ENCODE peak calls at places on chromosomes 4 and X, in four cellular contexts. C is fibroblast of lung, U is A549, H is suprapubic skin. L is an unnamed sample.

GRCh38 chrX:641671-642435 is 11.3 kb downstream of the SHOX start:
- DNase-seq in H (no peak), U (no peak), C (no peak), L (no peak)

GRCh38 chr4:101835121-101835904 is 44.8 kb downstream of the BANK1 start:
- DNase-seq in H (no peak), U (peak; percentile 69), C (peak; percentile 62), L (no peak)

GRCh38 chr4:111475696-111476095 is 669.6 kb upstream of the FAM241A start:
- DNase-seq in U (no peak), H (no peak), C (no peak), L (no peak)

GRCh38 chrX:134746379-134746723 is 88.1 kb upstream of the PLAC1 start:
- DNase-seq in H (no peak), U (no peak), C (peak; percentile 73), L (no peak)

GRCh38 chrX:20595928-20596550 is 329.3 kb upstream of the RPS6KA3 start:
- DNase-seq in U (no peak), C (peak; percentile 44), H (no peak), L (no peak)

GRCh38 chrX:138057883-138058282 is 492.0 kb downstream of the ZIC3 start:
- DNase-seq in U (no peak), C (no peak), H (no peak), L (no peak)

GRCh38 chrX:124033821-124034220 is 72.3 kb downstream of the STAG2 start:
- DNase-seq in U (no peak), C (peak; percentile 53), H (no peak), L (no peak)

GRCh38 chr4:961651-962230 is 11.6 kb downstream of the DGKQ start:
- DNase-seq in H (peak; percentile 69), C (no peak), U (no peak), L (no peak)

GRCh38 chr4:68148795-68149685 is 19.4 kb upstream of the TMPRSS11F start:
- DNase-seq in U (no peak), H (no peak), C (no peak), L (peak; percentile 13)

GRCh38 chr4:121358473-121358872 is 22.3 kb downstream of the QRFPR start:
- DNase-seq in C (peak; percentile 48), U (no peak), H (no peak), L (no peak)

GRCh38 chr4:166862032-166862431 is 372.3 kb downstream of the SPOCK3 start:
- DNase-seq in C (no peak), U (no peak), H (no peak), L (no peak)

GRCh38 chr4:17511041-17511949 is 595 bp downstream of the QDPR start:
- DNase-seq in U (peak; percentile 46), C (peak; percentile 45), H (peak; percentile 75), L (peak; percentile 66)

GRCh38 chrX:145405012-145405411 is 157.7 kb downstream of the SPANXN1 start:
- DNase-seq in H (no peak), C (peak; percentile 3), U (peak; percentile 24), L (no peak)

GRCh38 chrX:119784747-119785446 is 6.5 kb downstream of the RPL39 start:
- DNase-seq in C (peak; percentile 11), H (no peak), U (peak; percentile 51), L (no peak)

GRCh38 chrX:19683817-19684216 is 168.5 kb upstream of the MAP3K15 start:
- DNase-seq in H (no peak), U (no peak), C (peak; percentile 18), L (no peak)

GRCh38 chr4:56530269-56531148 is 24.9 kb downstream of the ARL9 start:
- DNase-seq in U (peak; percentile 66), H (peak; percentile 91), C (peak; percentile 72), L (peak; percentile 83)

GRCh38 chrX:38806875-38807601 is 5.8 kb downstream of the MID1IP1 start:
- DNase-seq in U (no peak), C (no peak), H (no peak), L (no peak)

GRCh38 chr4:144267084-144267483 is 126.6 kb upstream of the GYPA start:
- DNase-seq in C (no peak), H (no peak), U (no peak), L (no peak)

GRCh38 chr4:115537387-115537786 is 424.0 kb upstream of the NDST4 start:
- DNase-seq in U (no peak), H (no peak), C (peak; percentile 0), L (no peak)

GRCh38 chrX:23919706-23920320 is 12.0 kb downstream of the CXorf58 start:
- DNase-seq in U (no peak), C (peak; percentile 19), H (no peak), L (no peak)

GRCh38 chr4:77385124-77385969 is 220.3 kb upstream of the CXCL13 start:
- DNase-seq in U (peak; percentile 53), H (peak; percentile 68), C (peak; percentile 54), L (peak; percentile 40)

GRCh38 chr4:186904104-186904503 is 180.4 kb upstream of the FAT1 start:
- DNase-seq in U (peak; percentile 76), H (no peak), C (peak; percentile 90), L (no peak)

GRCh38 chr4:48898733-48899431 is 7.7 kb downstream of the OCIAD2 start:
- DNase-seq in C (peak; percentile 66), H (no peak), U (no peak), L (no peak)

GRCh38 chrX:9746148-9746880 is 19.3 kb downstream of the GPR143 start:
- DNase-seq in C (peak; percentile 81), H (no peak), U (no peak), L (no peak)

GRCh38 chr4:177235026-177235425 is 74.6 kb upstream of the NEIL3 start:
- DNase-seq in H (no peak), C (peak; percentile 94), U (no peak), L (no peak)

GRCh38 chr4:98771959-98772619 is 113.7 kb upstream of the TSPAN5 start:
- DNase-seq in H (no peak), U (no peak), C (no peak), L (no peak)

GRCh38 chrX:139831689-139832456 is 101.0 kb downstream of the ATP11C start:
- DNase-seq in H (no peak), U (peak; percentile 33), C (peak; percentile 59), L (peak; percentile 20)

GRCh38 chr4:17780461-17781071 is 855 bp downstream of the FAM184B start:
- DNase-seq in C (peak; percentile 69), H (no peak), U (no peak), L (no peak)

GRCh38 chr4:1318488-1319213 is 28.4 kb upstream of the UVSSA start:
- DNase-seq in C (no peak), U (no peak), H (no peak), L (no peak)

GRCh38 chr4:13920901-13921300 is 293.4 kb upstream of the BOD1L1 start:
- DNase-seq in H (peak; percentile 71), U (peak; percentile 93), C (peak; percentile 100), L (no peak)

GRCh38 chr4:182918044-182918607 is 940 bp upstream of the DCTD start:
- DNase-seq in U (no peak), H (no peak), C (no peak), L (no peak)

GRCh38 chrX:155216179-155216939 is at the start of gene VBP1:
- DNase-seq in H (peak; percentile 93), U (peak; percentile 98), C (peak; percentile 97), L (peak; percentile 90)

GRCh38 chrX:50211510-50211909 is 6.9 kb downstream of the CCNB3 start:
- DNase-seq in C (no peak), U (peak; percentile 57), H (no peak), L (no peak)
- TF ChIP-seq CTCF in C (no peak), U (peak; percentile 6), H (peak; percentile 10), L (no peak)

GRCh38 chr4:94171616-94172015 is 36.0 kb upstream of the SMARCAD1 start:
- DNase-seq in C (no peak), U (peak; percentile 5), H (no peak), L (no peak)
- TF ChIP-seq CTCF in C (peak; percentile 34), U (no peak), H (no peak), L (no peak)

DNA sequence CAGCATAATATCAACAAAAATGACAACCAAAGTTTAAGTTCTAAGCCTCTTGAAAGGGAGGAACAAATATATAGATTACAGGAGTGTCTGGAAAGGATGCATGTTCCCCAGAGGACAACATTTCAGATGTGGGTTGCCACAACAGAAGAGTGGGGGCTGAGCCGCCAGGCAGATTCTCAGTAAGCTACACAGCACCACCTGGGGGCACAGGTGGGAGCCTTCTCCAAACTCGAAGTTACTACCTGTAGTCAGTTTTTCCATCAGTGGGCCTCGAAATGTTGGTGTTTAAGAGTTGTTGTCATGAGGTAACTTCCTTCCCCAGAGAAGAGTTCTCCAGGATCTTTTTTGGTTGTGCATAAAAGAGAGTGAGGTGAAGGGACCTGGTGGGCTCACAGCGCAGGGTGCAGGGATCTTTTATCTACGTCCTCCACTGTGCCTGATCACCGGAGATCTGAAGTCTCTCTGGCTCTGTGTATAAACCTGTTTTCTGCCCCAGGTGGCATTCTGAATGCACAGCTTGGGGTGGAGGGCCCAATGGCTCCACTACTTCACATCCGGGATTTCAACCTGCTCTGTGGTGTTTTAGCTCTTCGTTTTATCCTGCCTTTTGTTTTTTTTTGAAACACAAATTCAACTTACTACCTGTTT is 58.4 kb upstream of the STS start:
- DNase-seq in U (no peak), C (no peak), H (no peak), L (no peak)
- TF ChIP-seq CTCF in U (no peak), C (no peak), H (no peak), L (no peak)

DNA sequence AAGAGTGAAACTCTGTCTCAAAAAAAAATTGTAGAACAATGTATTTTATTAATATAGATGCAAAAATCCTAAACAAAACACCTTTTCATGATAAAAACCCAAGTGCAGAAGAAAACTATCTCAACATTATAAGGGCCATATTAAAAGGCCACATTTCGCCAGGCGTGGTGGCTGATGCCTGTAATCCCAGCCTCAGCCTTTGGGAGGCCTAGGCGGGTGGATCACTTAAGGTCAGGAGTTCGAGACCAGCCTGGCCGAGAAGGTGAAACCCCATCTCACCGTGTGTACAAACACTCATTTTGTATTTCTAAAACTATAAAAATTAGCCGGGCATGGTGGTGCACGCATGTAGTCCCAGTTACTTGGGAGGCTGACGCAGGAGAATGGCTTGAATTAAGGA is 9.9 kb upstream of the FAM193A start:
- DNase-seq in H (no peak), C (no peak), U (no peak), L (no peak)
- TF ChIP-seq CTCF in H (no peak), C (no peak), U (no peak), L (no peak)

GRCh38 chr4:104531390-104531789 is 36.7 kb upstream of the CXXC4 start:
- DNase-seq in H (no peak), C (no peak), U (no peak), L (no peak)
- TF ChIP-seq CTCF in H (no peak), C (no peak), U (no peak), L (no peak)

DNA sequence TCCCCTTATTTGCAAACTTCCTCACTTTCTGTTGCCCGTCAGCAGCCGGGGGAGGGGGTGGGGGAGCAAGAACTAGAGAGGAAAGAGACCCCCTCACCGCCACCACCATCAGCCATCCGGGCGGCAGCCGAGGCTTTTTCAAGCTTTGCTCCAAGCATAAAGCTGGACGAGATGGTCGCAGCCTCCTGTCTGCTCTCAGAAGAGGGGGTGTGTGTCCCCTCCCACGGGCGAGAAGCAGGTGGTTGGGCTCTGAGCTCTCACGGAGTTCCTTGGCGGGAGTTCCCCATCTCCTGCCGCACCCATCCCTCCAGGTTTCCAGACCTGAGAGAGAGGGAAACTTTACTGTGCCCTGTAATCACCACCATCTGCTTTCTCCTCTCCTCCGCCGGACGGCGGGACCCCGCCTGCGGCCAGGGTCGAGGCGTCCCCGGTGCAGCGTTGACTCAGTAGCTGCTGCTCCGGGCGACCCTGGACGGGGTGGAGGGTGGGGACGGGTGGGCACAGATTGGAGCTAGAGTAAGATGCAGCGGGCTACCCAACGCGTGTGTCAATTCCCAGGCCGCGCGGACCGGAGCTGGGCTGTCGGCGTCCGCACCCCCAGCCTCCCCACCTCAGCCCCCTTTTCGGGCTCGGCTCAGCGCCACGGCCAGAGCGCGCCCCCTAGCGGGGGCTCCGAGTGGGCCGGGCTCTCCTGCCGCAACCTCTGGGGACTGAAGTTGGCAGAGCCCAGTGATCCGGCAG is 4.8 kb upstream of the ARX start:
- DNase-seq in U (no peak), C (no peak), H (no peak), L (peak; percentile 73)
- TF ChIP-seq CTCF in U (peak; percentile 84), C (no peak), H (peak; percentile 44), L (peak; percentile 34)

L was measured in ovary.